ENCODE peak calls at places on chromosomes 4 and X, in four cellular contexts. H is activated CD4-positive, alpha-beta T cell treated with anti-CD3 and anti-CD28 coated beads, Interleukin-2, amount 50 U/mL, for 1 hour; N is neuronal stem cell; A is stimulated activated CD4-positive, alpha-beta T cell treated with anti-CD3 and anti-CD28 coated beads, TNF-alpha, amount 100 ng/mL, for 48 hours. J is an unnamed sample.

GRCh38 chr4:74942251-74942917 is 9.5 kb downstream of the PARM1 start:
- DNase-seq in H (no peak), N (no peak), A (no peak), J (no peak)

GRCh38 chr4:121789960-121790829 is 10.9 kb upstream of the EXOSC9 start:
- DNase-seq in H (no peak), N (no peak), A (no peak), J (no peak)

GRCh38 chr4:2299794-2300193 is 37.9 kb upstream of the MXD4 start:
- DNase-seq in H (no peak), N (no peak), A (no peak), J (no peak)

GRCh38 chrX:12741416-12741815 is 49.8 kb upstream of the PRPS2 start:
- DNase-seq in H (no peak), N (no peak), A (no peak), J (no peak)

GRCh38 chr4:114386637-114387233 is 211.9 kb upstream of the UGT8 start:
- DNase-seq in H (no peak), N (peak), A (no peak), J (no peak)

GRCh38 chrX:47628980-47629379 is 750 bp downstream of the CFP start:
- DNase-seq in H (no peak), N (no peak), A (no peak), J (no peak)

GRCh38 chr4:173857828-173858227 is 327.8 kb upstream of the HAND2 start:
- DNase-seq in H (no peak), N (no peak), A (no peak), J (no peak)

GRCh38 chrX:41145920-41146608 is 60.8 kb downstream of the USP9X start:
- DNase-seq in H (no peak), N (no peak), A (no peak), J (no peak)

GRCh38 chr4:136939781-136940180 is 592.5 kb downstream of the PCDH18 start:
- DNase-seq in H (no peak), N (no peak), A (no peak), J (no peak)

GRCh38 chr4:87502580-87503238 is 26.5 kb downstream of the SPARCL1 start:
- DNase-seq in H (no peak), N (no peak), A (no peak), J (no peak)

GRCh38 chr4:168150651-168151050 is 58.3 kb downstream of the ANXA10 start:
- DNase-seq in H (no peak), N (no peak), A (no peak), J (no peak)

J was measured in central memory CD4-positive, alpha-beta T cell.